ENCODE peak calls at places on chromosomes 11 and 22, in four cellular contexts. E, M, U and X are unnamed samples.

GRCh38 chr11:47510231-47510630 is 42.7 kb downstream of the CELF1 start:
- DNase-seq in E (no peak), M (no peak), U (no peak), X (no peak)

GRCh38 chr22:46515208-46516111 is 22.0 kb downstream of the CELSR1 start:
- DNase-seq in E (no peak), M (no peak), U (peak; percentile 32), X (no peak)

GRCh38 chr11:76629133-76629852 is 41.3 kb downstream of the LRRC32 start:
- DNase-seq in E (no peak), M (no peak), U (no peak), X (no peak)

GRCh38 chr22:19808873-19809478 is 45.7 kb downstream of the GNB1L start:
- DNase-seq in E (no peak), M (no peak), U (no peak), X (no peak)

GRCh38 chr22:19546680-19547079 is 22.5 kb upstream of the CLDN5 start:
- DNase-seq in E (no peak), M (no peak), U (no peak), X (no peak)

GRCh38 chr11:65918211-65919150 is at the start of gene C11orf68:
- DNase-seq in E (no peak), M (no peak), U (no peak), X (no peak)

GRCh38 chr11:27916541-27917100 is 191.3 kb downstream of the KIF18A start:
- DNase-seq in E (no peak), M (no peak), U (no peak), X (no peak)

GRCh38 chr11:83073884-83074283 is 2.2 kb upstream of the RAB30 start:
- DNase-seq in E (no peak), M (no peak), U (no peak), X (no peak)

GRCh38 chr22:22111267-22111751 is 128.7 kb upstream of the TOP3B start:
- DNase-seq in E (no peak), M (peak; percentile 95), U (no peak), X (no peak)

GRCh38 chr11:69044111-69045013 is 4.4 kb upstream of the TPCN2 start:
- DNase-seq in E (peak; percentile 68), M (no peak), U (peak; percentile 77), X (peak; percentile 88)

GRCh38 chr11:76297143-76297542 is 83.8 kb downstream of the THAP12 start:
- DNase-seq in E (no peak), M (no peak), U (no peak), X (no peak)

GRCh38 chr11:43738600-43739409 is 58.3 kb downstream of the HSD17B12 start:
- DNase-seq in E (peak; percentile 2), M (peak; percentile 73), U (no peak), X (peak; percentile 37)

GRCh38 chr22:27850000-27850465 is 48.5 kb upstream of the MN1 start:
- DNase-seq in E (no peak), M (no peak), U (no peak), X (no peak)

GRCh38 chr11:74014880-74015279 is 6.0 kb upstream of the UCP3 start:
- DNase-seq in E (no peak), M (no peak), U (no peak), X (no peak)

GRCh38 chr11:90845799-90846198 is 623.0 kb upstream of the CHORDC1 start:
- DNase-seq in E (no peak), M (no peak), U (no peak), X (peak; percentile 62)

GRCh38 chr22:31623634-31624312 is 38.2 kb downstream of the PISD start:
- DNase-seq in E (no peak), M (no peak), U (no peak), X (no peak)

GRCh38 chr11:45395421-45395820 is 109.3 kb upstream of the SYT13 start:
- DNase-seq in E (no peak), M (no peak), U (no peak), X (no peak)

GRCh38 chr11:9016916-9017642 is 13.3 kb upstream of the NRIP3 start:
- DNase-seq in E (no peak), M (no peak), U (no peak), X (no peak)

DNA sequence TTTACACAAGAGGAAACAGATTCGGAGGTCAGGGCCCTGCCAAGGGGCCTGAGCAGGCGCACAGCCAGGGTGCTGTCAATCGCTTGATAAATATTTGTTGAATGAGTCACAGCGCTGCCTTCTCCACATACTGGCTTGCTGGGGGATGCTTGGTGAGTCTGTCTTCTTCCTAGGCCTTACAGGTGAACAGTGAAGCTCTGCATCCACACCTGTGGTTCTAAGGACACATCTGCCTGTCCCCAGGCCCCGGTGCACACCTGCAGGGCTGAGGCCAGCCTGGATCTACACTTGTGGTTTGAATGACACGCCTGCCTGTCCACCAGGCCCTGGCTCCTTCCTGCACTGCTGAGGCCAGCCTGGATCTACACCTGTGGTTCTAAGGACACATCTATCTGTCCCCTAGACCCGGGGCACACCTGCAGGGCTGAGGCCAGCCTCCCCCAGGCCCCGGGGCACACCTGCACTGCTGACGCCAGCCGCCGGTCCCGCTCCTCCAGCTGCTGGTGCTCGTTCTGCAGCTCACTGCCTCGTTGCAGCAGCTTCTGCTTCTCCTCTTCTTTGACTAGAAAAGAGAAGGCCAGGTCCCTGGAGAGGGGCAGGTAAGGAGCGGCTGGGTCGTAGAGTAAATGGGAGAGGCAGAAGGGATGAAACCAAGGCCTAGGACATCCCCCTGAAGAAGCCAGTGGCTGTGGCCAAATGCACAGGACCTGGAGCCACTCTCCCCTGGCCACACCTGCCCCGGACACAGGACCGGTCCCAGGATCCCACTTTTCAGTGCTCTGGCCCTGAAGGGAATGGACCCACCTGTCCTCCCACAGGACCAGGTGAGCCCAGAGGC is 124.6 kb downstream of the PHF21B start:
- DNase-seq in E (no peak), M (no peak), U (no peak), X (peak; percentile 19)
- TF ChIP-seq JUND in E (no peak), M (no peak), U (no peak), X (no peak)

DNA sequence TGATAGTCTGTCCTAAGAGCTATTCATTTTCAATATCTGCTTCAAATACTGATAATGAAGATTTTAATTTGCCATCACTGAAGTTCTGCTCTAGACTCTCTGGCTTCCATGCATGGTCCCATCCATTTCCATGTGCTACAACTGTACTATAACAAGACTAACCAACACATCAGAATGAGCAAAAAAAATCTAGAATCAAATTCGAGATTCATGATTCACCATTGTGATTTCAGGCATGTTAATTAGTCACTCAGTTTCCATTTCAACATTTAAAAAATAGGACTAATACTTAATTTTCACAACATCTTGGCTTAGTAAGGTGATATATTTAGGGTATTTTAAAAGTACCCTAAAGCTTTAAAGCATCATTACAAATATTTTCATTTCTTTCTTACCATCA is 22.8 kb downstream of the PICALM start:
- DNase-seq in E (no peak), M (no peak), U (no peak), X (no peak)
- TF ChIP-seq JUND in E (no peak), M (no peak), U (no peak), X (no peak)

GRCh38 chr11:125998267-125998666 is 52.4 kb downstream of the VSIG10L2 start:
- DNase-seq in E (no peak), M (no peak), U (no peak), X (no peak)

GRCh38 chr11:125995313-125995712 is 49.5 kb downstream of the VSIG10L2 start:
- DNase-seq in E (no peak), M (no peak), U (no peak), X (no peak)

GRCh38 chr11:125994509-125994908 is 48.7 kb downstream of the VSIG10L2 start:
- DNase-seq in E (no peak), M (no peak), U (no peak), X (no peak)

GRCh38 chr11:125990244-125990643 is 44.4 kb downstream of the VSIG10L2 start:
- DNase-seq in E (no peak), M (no peak), U (no peak), X (no peak)

DNA sequence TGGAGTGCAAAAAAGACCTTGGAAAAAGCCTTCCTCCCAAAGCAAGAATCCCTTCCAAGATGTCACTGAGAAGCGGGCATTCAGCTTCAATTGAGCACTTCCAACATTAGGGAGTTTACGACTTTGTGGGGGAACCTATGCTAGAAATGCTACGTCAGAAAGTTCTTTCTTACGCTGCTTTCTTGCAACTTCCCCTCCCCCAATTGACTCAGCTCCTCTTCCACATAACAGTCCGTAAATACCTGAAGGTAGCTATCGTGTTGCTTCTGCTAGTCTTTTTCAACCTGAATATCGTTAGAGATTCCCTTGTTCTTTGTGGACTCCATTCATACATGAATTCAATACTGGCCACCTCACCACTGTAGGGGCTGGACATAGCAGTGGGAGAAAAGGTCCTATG is 47.0 kb downstream of the VSIG10L2 start:
- DNase-seq in E (no peak), M (no peak), U (no peak), X (no peak)
- TF ChIP-seq JUND in E (no peak), M (no peak), U (no peak), X (no peak)

DNA sequence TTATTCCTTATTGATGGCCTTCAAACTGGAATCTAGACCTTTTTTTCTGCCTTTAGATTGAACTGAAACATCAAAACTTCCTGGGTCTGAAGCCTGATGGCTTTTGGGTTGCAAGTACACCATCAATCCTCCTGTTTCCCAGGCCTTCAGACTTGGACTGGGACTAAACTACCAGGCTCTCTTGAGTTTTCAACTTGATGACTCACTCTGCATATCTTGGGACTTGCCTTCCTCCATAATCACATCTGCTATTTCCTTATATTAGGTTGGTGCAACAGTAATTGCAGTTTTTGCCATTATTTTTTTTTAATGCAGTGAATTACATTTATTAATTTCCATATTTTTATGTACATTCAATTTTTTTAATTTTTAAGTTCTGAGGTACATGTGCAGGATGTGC is 7.0 kb downstream of the OR51B5 start:
- DNase-seq in E (no peak), M (no peak), U (no peak), X (no peak)
- TF ChIP-seq JUND in E (no peak), M (peak; percentile 66), U (no peak), X (no peak)

DNA sequence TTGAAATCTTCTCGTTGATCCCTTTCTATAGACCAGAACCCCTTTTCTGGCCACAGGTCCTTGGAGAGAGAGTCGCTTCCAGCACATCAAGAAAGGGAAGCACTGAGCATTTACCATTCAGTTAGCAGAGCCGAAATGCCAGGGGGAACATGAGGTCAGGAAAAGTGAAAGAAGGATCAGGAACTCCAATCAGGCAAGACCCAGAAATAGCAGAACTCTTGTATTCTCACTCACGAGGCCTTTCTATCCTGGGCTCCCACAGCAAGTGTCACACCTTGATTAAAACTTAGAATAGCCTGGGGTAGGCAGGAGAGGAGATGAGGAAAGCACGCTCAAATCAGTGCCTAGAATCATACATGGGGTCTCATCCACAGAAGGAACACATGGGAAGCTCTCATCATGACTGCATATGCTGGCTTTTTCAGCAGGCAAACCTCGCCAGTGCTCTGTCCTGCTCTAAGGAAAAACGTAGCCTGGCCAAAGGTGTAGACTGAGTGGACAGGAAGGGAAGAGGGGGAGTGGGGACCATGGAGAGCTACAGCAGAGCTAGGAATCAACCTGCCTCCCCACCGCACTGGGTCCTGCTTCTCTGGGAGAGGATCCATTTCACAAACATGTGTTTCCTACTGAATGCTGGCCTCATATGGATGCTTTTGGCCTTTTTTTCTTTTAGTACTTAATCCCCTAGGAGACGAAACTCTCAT is 40.5 kb downstream of the OPCML start:
- DNase-seq in E (no peak), M (no peak), U (no peak), X (no peak)
- TF ChIP-seq JUND in E (no peak), M (no peak), U (no peak), X (no peak)